ENCODE peak calls at places on chromosomes 11 and 22, in four cellular contexts. B is NK-92 treated with Interleukin-12 subunit alpha and Interleukin-12 subunit beta, amount 100 ng/mL, for 24 hours; N is dermis blood vessel endothelial cell; D is NCI-H1417. G is an unnamed sample.

GRCh38 chr11:88656960-88657738 is 319.6 kb upstream of the CTSC start:
- DNase-seq in B (no peak), N (no peak), D (no peak), G (no peak)

GRCh38 chr11:62129610-62130497 is 6.0 kb downstream of the INCENP start:
- DNase-seq in B (no peak), N (no peak), D (no peak), G (no peak)

GRCh38 chr11:63802637-63803414 is 10.4 kb upstream of the SPINDOC start:
- DNase-seq in B (no peak), N (no peak), D (peak), G (peak)

GRCh38 chr11:69265911-69266510 is 27.9 kb upstream of the MYEOV start:
- DNase-seq in B (no peak), N (no peak), D (peak), G (no peak)

GRCh38 chr22:49294656-49295464 is 532.8 kb downstream of the BRD1 start:
- DNase-seq in B (no peak), N (no peak), D (no peak), G (no peak)

GRCh38 chr11:134374171-134374570 is 37.9 kb downstream of the B3GAT1 start:
- DNase-seq in B (no peak), N (no peak), D (no peak), G (no peak)

GRCh38 chr11:125101596-125101995 is 9.8 kb downstream of the TMEM218 start:
- DNase-seq in B (no peak), N (no peak), D (no peak), G (no peak)

GRCh38 chr11:77407613-77408012 is 66.3 kb downstream of the PAK1 start:
- DNase-seq in B (no peak), N (peak), D (no peak), G (peak)

GRCh38 chr11:69816671-69817070 is 2.5 kb downstream of the FGF3 start:
- DNase-seq in B (no peak), N (no peak), D (no peak), G (no peak)

GRCh38 chr11:34826384-34826726 is 89.8 kb downstream of the APIP start:
- DNase-seq in B (no peak), N (no peak), D (no peak), G (no peak)

GRCh38 chr11:94002226-94002625 is 18.9 kb upstream of the HEPHL1 start:
- DNase-seq in B (no peak), N (no peak), D (no peak), G (peak)

GRCh38 chr11:83998921-83999320 is 712.8 kb upstream of the CCDC90B start:
- DNase-seq in B (no peak), N (no peak), D (no peak), G (no peak)

GRCh38 chr22:19169947-19170318 is 8.6 kb downstream of the SLC25A1 start:
- DNase-seq in B (no peak), N (no peak), D (no peak), G (no peak)

GRCh38 chr22:30459206-30460052 is 12.4 kb downstream of the SEC14L3 start:
- DNase-seq in B (no peak), N (peak), D (no peak), G (peak)

GRCh38 chr11:61279934-61280656 is 15.0 kb downstream of the VWCE start:
- DNase-seq in B (no peak), N (no peak), D (no peak), G (peak)

GRCh38 chr11:104705475-104706195 is 192.6 kb downstream of the CASP12 start:
- DNase-seq in B (peak), N (peak), D (peak), G (no peak)

GRCh38 chr11:8872017-8872416 is 39.0 kb upstream of the AKIP1 start:
- DNase-seq in B (no peak), N (no peak), D (no peak), G (peak)

GRCh38 chr22:38777087-38777671 is 16.8 kb downstream of the DNAL4 start:
- DNase-seq in B (no peak), N (no peak), D (no peak), G (no peak)

GRCh38 chr22:28394711-28395110 is 284.9 kb downstream of the TTC28 start:
- DNase-seq in B (no peak), N (no peak), D (no peak), G (peak)